ENCODE peak calls at places on chromosomes 6 and 20, in ten cellular contexts. D is stimulated activated naive B cell treated with anti-CD40 and anti-IgM and Interleukin-4, amounts not matched to agents 10 μg/mL and 1 μg/mL and 100 μg/mL, for 72 hours; Q is activated CD8-positive, alpha-beta T cell treated with anti-CD3 and anti-CD28 coated beads for 36 hours; F is SK-N-SH treated with all-trans-retinoic acid at 6 μM for 48 hours; I is lung; B is activated T-cell treated with anti-CD3 and anti-CD28 coated beads, Interleukin-2, amount 50 U/mL, for 72 hours; U is aorta; P is right cardiac atrium; N is left cardiac atrium; K is gastroesophageal sphincter. G is an unnamed sample.

GRCh38 chr20:53342429-53342828 is 251.2 kb downstream of the ZNF217 start:
- ATAC-seq in D (no peak), Q (no peak), F (no peak), I (no peak), B (no peak), U (no peak), P (no peak), N (no peak), K (no peak), G (no peak)

GRCh38 chr6:163579111-163579879 is 164.8 kb downstream of the QKI start:
- ATAC-seq in D (no peak), Q (no peak), F (no peak), I (no peak), B (no peak), U (no peak), P (peak), N (peak), K (peak), G (no peak)

GRCh38 chr6:16670183-16670582 is 91.1 kb downstream of the ATXN1 start:
- ATAC-seq in D (peak), Q (peak), F (peak), I (peak), B (peak), U (peak), P (peak), N (peak), K (peak), G (peak)

GRCh38 chr6:48641544-48641943 is 530.5 kb upstream of the PTCHD4 start:
- ATAC-seq in D (no peak), Q (no peak), F (no peak), I (no peak), B (no peak), U (no peak), P (no peak), N (no peak), K (no peak), G (no peak)

GRCh38 chr20:23092861-23093543 is 6.9 kb upstream of the CD93 start:
- ATAC-seq in D (no peak), Q (no peak), F (no peak), I (no peak), B (no peak), U (no peak), P (no peak), N (peak), K (peak), G (peak)

GRCh38 chr20:64098471-64099013 is 8.8 kb downstream of the NPBWR2 start:
- ATAC-seq in D (no peak), Q (no peak), F (no peak), I (no peak), B (no peak), U (no peak), P (no peak), N (no peak), K (no peak), G (no peak)

GRCh38 chr6:129140571-129140970 is 257.6 kb downstream of the LAMA2 start:
- ATAC-seq in D (no peak), Q (no peak), F (no peak), I (no peak), B (no peak), U (peak), P (peak), N (peak), K (peak), G (no peak)

GRCh38 chr6:152148412-152148811 is 340.9 kb downstream of the ESR1 start:
- ATAC-seq in D (no peak), Q (no peak), F (no peak), I (no peak), B (no peak), U (no peak), P (no peak), N (no peak), K (no peak), G (no peak)

GRCh38 chr6:138240476-138241245 is 22.4 kb upstream of the PBOV1 start:
- ATAC-seq in D (no peak), Q (no peak), F (no peak), I (no peak), B (no peak), U (no peak), P (no peak), N (no peak), K (no peak), G (no peak)

GRCh38 chr6:16400248-16400760 is 161.9 kb downstream of the GMPR start:
- ATAC-seq in D (no peak), Q (no peak), F (no peak), I (no peak), B (no peak), U (no peak), P (no peak), N (no peak), K (no peak), G (no peak)

GRCh38 chr20:53852691-53853450 is 217.5 kb downstream of the BCAS1 start:
- ATAC-seq in D (no peak), Q (no peak), F (no peak), I (no peak), B (no peak), U (no peak), P (no peak), N (no peak), K (no peak), G (no peak)

GRCh38 chr20:43969069-43969468 is 54.4 kb downstream of the TOX2 start:
- ATAC-seq in D (no peak), Q (no peak), F (no peak), I (no peak), B (peak), U (no peak), P (no peak), N (no peak), K (no peak), G (no peak)

GRCh38 chr6:103699770-103700169 is 1159.9 kb downstream of the HACE1 start:
- ATAC-seq in D (no peak), Q (no peak), F (no peak), I (no peak), B (no peak), U (no peak), P (no peak), N (no peak), K (no peak), G (no peak)

GRCh38 chr20:35093245-35093884 is 758 bp upstream of the TRPC4AP start:
- ATAC-seq in D (no peak), Q (peak), F (no peak), I (no peak), B (peak), U (no peak), P (no peak), N (no peak), K (no peak), G (peak)

GRCh38 chr6:45454008-45454911 is 76.5 kb upstream of the SUPT3H start:
- ATAC-seq in D (no peak), Q (no peak), F (peak), I (no peak), B (no peak), U (no peak), P (no peak), N (no peak), K (no peak), G (no peak)

GRCh38 chr20:48541581-48542071 is 286.2 kb downstream of the PREX1 start:
- ATAC-seq in D (peak), Q (no peak), F (no peak), I (no peak), B (no peak), U (no peak), P (no peak), N (no peak), K (no peak), G (no peak)

GRCh38 chr6:5278047-5278446 is 16.7 kb downstream of the FARS2 start:
- ATAC-seq in D (peak), Q (no peak), F (no peak), I (no peak), B (no peak), U (no peak), P (no peak), N (no peak), K (no peak), G (no peak)

G was measured in activated T-helper 17 cell treated with anti-CD3 and anti-CD28 coated beads, Interleukin-2, amount 50 U/mL, for 72 hours.